ENCODE peak calls at places on chromosomes 11 and 22, in five cellular contexts. G, P, M, Y and Z are unnamed samples.

GRCh38 chr22:35384567-35384966 is 3.7 kb downstream of the HMOX1 start:
- DNase-seq in G (no peak), P (no peak), M (no peak), Y (peak; percentile 41), Z (no peak)

GRCh38 chr11:86740628-86741488 is 59.5 kb upstream of the PRSS23 start:
- DNase-seq in G (peak; percentile 94), P (peak; percentile 95), M (peak; percentile 88), Y (peak; percentile 73), Z (peak; percentile 48)

GRCh38 chr11:119340335-119341221 is at the start of gene C1QTNF5:
- DNase-seq in G (no peak), P (no peak), M (no peak), Y (peak; percentile 96), Z (no peak)

GRCh38 chr11:8744423-8744822 is 61.8 kb downstream of the RPL27A start:
- DNase-seq in G (peak; percentile 81), P (no peak), M (peak; percentile 91), Y (no peak), Z (no peak)

GRCh38 chr11:119373917-119374631 is 7.4 kb downstream of the USP2 start:
- DNase-seq in G (peak; percentile 81), P (no peak), M (peak; percentile 54), Y (peak; percentile 91), Z (peak; percentile 80)

GRCh38 chr22:49216579-49216978 is 611.1 kb downstream of the BRD1 start:
- DNase-seq in G (no peak), P (no peak), M (no peak), Y (no peak), Z (no peak)

GRCh38 chr11:102467080-102467708 is 14.6 kb upstream of the TMEM123 start:
- DNase-seq in G (no peak), P (no peak), M (peak; percentile 56), Y (no peak), Z (no peak)

GRCh38 chr11:35962373-35963138 is 18.7 kb downstream of the LDLRAD3 start:
- DNase-seq in G (no peak), P (no peak), M (no peak), Y (no peak), Z (no peak)

GRCh38 chr11:128042290-128042751 is 545.0 kb downstream of the ETS1 start:
- DNase-seq in G (no peak), P (no peak), M (no peak), Y (no peak), Z (no peak)

GRCh38 chr11:71488086-71488967 is 35.3 kb downstream of the NADSYN1 start:
- DNase-seq in G (peak; percentile 64), P (peak; percentile 50), M (peak; percentile 78), Y (no peak), Z (no peak)

GRCh38 chr11:87473174-87473573 is 435.4 kb downstream of the TMEM135 start:
- DNase-seq in G (peak; percentile 50), P (peak; percentile 27), M (peak; percentile 61), Y (peak; percentile 77), Z (no peak)

DNA sequence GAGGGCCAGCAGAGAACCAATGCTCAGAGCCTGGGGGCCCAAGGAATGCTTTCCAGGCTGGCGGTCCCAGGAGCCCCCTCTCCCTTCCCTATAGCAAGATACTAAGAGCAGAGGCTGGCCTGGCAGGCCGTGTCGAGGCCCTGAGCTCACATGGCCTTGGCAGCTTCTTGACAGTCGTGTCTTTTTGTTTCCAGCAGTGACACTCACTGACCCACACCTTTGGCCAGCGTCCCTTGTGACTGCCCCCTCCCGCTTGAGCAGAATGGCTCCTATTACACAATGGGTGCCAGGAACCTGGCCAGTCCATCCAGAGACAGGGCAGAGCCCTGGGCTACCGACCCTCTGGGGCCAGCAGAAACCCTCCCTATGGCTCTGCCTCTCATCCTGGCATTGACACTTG is 6.4 kb upstream of the CCND1 start:
- DNase-seq in G (no peak), P (no peak), M (no peak), Y (no peak), Z (no peak)
- TF ChIP-seq CTCF in G (no peak), P (no peak), M (no peak), Y (no peak), Z (no peak)

DNA sequence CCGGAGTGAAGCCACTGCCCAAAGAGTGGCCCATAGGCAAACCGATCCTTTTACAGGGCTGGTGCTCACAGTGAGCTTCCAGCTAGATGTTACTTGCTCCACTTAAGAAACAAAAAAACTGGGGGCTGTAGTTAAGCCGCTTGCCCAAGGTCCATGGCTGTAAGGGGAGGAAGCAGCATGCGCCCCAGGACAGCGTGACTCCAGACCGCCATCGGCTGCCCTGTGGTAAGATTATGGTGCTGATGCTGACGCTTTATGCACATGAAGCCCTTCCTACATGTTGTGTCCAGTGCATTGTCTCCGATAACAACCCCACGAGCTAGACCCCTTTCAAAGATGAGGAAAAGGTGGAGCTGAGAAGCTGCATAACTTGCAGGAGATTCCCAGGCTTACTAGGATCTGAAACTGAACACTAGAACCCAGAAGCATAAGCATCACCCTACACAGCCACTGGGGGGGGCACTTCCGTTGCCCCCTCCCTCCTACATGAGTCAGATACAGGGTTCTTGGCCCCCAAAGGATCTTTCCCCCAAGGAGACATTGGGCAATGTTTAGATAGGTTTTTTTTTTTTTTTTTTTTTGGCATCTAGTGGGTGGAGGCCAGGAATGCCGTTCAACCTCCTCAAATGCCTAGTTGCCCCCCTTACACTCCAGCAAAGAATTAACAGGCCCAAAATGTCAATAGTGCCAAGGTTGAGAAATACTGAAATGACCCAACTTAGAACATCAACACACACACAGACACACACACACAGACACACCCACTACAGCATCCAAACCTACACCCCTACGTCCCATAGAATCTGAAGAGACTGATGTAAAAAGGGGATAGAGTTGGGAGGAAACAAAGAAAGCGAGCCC is 53.9 kb downstream of the MN1 start:
- DNase-seq in G (peak; percentile 60), P (no peak), M (no peak), Y (no peak), Z (no peak)
- TF ChIP-seq CTCF in G (peak; percentile 33), P (peak; percentile 35), M (peak; percentile 44), Y (peak; percentile 32), Z (no peak)

GRCh38 chr22:17893900-17894299 is 119.6 kb upstream of the BID start:
- DNase-seq in G (no peak), P (no peak), M (no peak), Y (no peak), Z (no peak)

GRCh38 chr22:17898375-17898774 is 124.1 kb upstream of the BID start:
- DNase-seq in G (no peak), P (no peak), M (no peak), Y (no peak), Z (no peak)

GRCh38 chr22:17897411-17897810 is 123.1 kb upstream of the BID start:
- DNase-seq in G (no peak), P (no peak), M (peak; percentile 40), Y (no peak), Z (no peak)

GRCh38 chr22:17897864-17898263 is 123.6 kb upstream of the BID start:
- DNase-seq in G (no peak), P (no peak), M (no peak), Y (no peak), Z (no peak)

GRCh38 chr22:17896552-17896951 is 122.3 kb upstream of the BID start:
- DNase-seq in G (no peak), P (no peak), M (no peak), Y (no peak), Z (no peak)
- TF ChIP-seq CTCF in G (peak; percentile 21), P (peak; percentile 32), M (peak; percentile 37), Y (peak; percentile 47), Z (no peak)

DNA sequence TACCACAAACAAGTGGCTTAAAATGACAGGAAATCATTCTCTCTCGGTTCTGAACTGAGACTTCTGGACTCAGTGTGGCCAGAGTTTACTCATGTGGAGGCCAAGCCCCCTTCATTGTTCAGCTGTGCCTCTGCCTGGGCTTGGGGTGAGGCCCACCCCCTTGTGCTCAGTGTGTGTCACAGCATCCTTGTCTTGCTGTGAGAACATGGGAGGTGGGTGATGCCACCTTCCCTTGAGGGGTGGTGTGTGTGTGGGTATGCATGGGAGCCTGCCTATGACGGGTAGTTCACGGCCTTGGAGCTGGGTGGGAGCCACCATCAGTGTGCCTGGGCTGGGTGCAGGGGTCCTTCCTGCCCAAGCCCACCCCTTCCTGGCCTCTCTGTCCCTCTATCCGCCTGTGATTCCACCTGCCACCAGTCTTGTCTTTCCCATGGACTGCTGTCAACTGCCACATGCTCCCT is 101.7 kb downstream of the MORC2 start:
- DNase-seq in G (peak; percentile 25), P (no peak), M (no peak), Y (peak; percentile 89), Z (no peak)
- TF ChIP-seq CTCF in G (no peak), P (peak; percentile 7), M (peak; percentile 17), Y (no peak), Z (no peak)

GRCh38 chr22:50502096-50502495 is 5.4 kb downstream of the LMF2 start:
- DNase-seq in G (no peak), P (no peak), M (no peak), Y (peak; percentile 52), Z (no peak)

GRCh38 chr22:50504245-50505211 is 3.0 kb downstream of the LMF2 start:
- DNase-seq in G (no peak), P (no peak), M (peak; percentile 76), Y (peak; percentile 65), Z (no peak)

GRCh38 chr22:50505276-50505775 is 2.2 kb downstream of the LMF2 start:
- DNase-seq in G (no peak), P (no peak), M (no peak), Y (peak; percentile 44), Z (no peak)

GRCh38 chr22:50502628-50503474 is 4.7 kb downstream of the LMF2 start:
- DNase-seq in G (no peak), P (no peak), M (no peak), Y (peak; percentile 77), Z (no peak)

DNA sequence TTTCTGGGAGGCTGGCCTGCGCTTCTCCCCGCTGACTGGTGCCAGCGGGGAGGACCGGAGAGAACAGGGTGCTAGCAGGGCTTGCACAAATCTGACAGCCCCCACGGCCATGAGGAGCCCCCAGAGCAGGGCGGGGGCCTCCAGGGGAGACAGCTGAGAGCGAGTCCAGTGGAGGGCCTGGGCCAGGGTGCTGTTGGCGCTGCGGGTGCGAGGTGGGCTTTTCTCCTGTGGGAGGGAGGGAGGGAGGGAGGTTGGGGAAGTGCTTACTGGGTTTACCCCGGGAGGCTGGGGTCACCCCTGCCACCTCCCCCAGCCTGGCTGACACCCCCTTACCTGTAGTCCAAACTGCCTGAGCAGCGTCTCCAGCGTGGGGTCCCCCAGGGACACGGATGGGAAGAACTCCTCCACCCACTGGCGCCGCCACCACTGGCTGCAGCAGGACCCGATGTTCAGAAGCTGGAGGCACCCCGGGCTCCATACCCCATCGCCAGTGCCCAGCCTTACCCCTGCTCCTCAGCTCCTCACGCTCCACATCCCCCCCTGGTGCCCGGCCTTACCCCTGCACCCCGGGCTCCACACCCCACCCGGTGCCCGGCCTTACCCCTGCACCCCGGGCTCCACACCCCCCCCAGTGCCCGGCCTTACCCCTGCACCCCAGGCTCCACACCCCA is 3.9 kb downstream of the LMF2 start:
- DNase-seq in G (no peak), P (no peak), M (no peak), Y (peak; percentile 68), Z (no peak)
- TF ChIP-seq CTCF in G (no peak), P (no peak), M (no peak), Y (no peak), Z (peak; percentile 45)